ENCODE peak calls at places on chromosome 16, in nine cellular contexts. X is HL-60; O is cardiac fibroblast; U is activated gamma-delta T cell treated with Interleukin-2 at 50 U/mL for 16 hours; I is dermis blood vessel endothelial cell; L is activated T-helper 1 cell treated with Interleukin-2 at 50 U/mL for 16 hours; Y is AG08395; J is HEK293T; C is activated CD4-positive, alpha-beta T cell treated with anti-CD3 and anti-CD28 coated beads, Interleukin-2, amount 50 U/mL, for 1 hour. V is an unnamed sample.

GRCh38 chr16:28984619-28985135 is at the start of gene LAT:
- DNase-seq in X (no peak), O (no peak), U (peak), I (peak), L (peak), Y (no peak), J (no peak), C (peak), V (no peak)

GRCh38 chr16:22813223-22813945 is 578 bp upstream of the HS3ST2 start:
- DNase-seq in X (peak), O (peak), U (no peak), I (peak), L (no peak), Y (peak), J (peak), C (no peak), V (peak)

GRCh38 chr16:58201163-58201562 is 3.3 kb upstream of the CSNK2A2 start:
- DNase-seq in X (no peak), O (no peak), U (no peak), I (no peak), L (no peak), Y (no peak), J (no peak), C (no peak), V (no peak)

GRCh38 chr16:88533945-88534641 is 36.1 kb upstream of the ZC3H18 start:
- DNase-seq in X (no peak), O (peak), U (peak), I (peak), L (peak), Y (peak), J (peak), C (peak), V (peak)

GRCh38 chr16:7268182-7268581 is 64.5 kb upstream of the RBFOX1 start:
- DNase-seq in X (no peak), O (peak), U (no peak), I (peak), L (no peak), Y (no peak), J (peak), C (no peak), V (peak)

GRCh38 chr16:73036074-73036826 is 11.7 kb downstream of the ZFHX3 start:
- DNase-seq in X (no peak), O (no peak), U (no peak), I (no peak), L (no peak), Y (no peak), J (no peak), C (no peak), V (no peak)

GRCh38 chr16:14377326-14377725 is 252.7 kb downstream of the PARN start:
- DNase-seq in X (no peak), O (peak), U (no peak), I (no peak), L (no peak), Y (no peak), J (no peak), C (no peak), V (no peak)

GRCh38 chr16:557463-558297 is 2.5 kb upstream of the PRR35 start:
- DNase-seq in X (no peak), O (no peak), U (no peak), I (no peak), L (no peak), Y (no peak), J (no peak), C (no peak), V (no peak)

GRCh38 chr16:89090182-89090630 is 3.4 kb upstream of the ACSF3 start:
- DNase-seq in X (no peak), O (no peak), U (no peak), I (no peak), L (no peak), Y (no peak), J (no peak), C (no peak), V (no peak)

GRCh38 chr16:66324785-66325184 is 41.7 kb upstream of the CDH5 start:
- DNase-seq in X (no peak), O (peak), U (no peak), I (peak), L (no peak), Y (no peak), J (peak), C (no peak), V (peak)

GRCh38 chr16:21037736-21038135 is 112.9 kb downstream of the DNAH3 start:
- DNase-seq in X (no peak), O (no peak), U (no peak), I (no peak), L (no peak), Y (no peak), J (no peak), C (no peak), V (no peak)

GRCh38 chr16:13343981-13344380 is 442.6 kb downstream of the SHISA9 start:
- DNase-seq in X (no peak), O (no peak), U (no peak), I (no peak), L (no peak), Y (no peak), J (no peak), C (no peak), V (no peak)

GRCh38 chr16:82074019-82074558 is 39.0 kb downstream of the HSD17B2 start:
- DNase-seq in X (no peak), O (no peak), U (no peak), I (no peak), L (no peak), Y (no peak), J (no peak), C (no peak), V (no peak)

GRCh38 chr16:8611122-8611521 is 10.4 kb upstream of the METTL22 start:
- DNase-seq in X (no peak), O (no peak), U (no peak), I (no peak), L (no peak), Y (no peak), J (no peak), C (no peak), V (no peak)

GRCh38 chr16:57676624-57677085 is 8.5 kb downstream of the ADGRG3 start:
- DNase-seq in X (no peak), O (peak), U (no peak), I (no peak), L (no peak), Y (no peak), J (no peak), C (no peak), V (peak)

GRCh38 chr16:82004651-82005490 is 6.4 kb downstream of the SDR42E1 start:
- DNase-seq in X (no peak), O (no peak), U (no peak), I (peak), L (no peak), Y (no peak), J (no peak), C (no peak), V (no peak)

GRCh38 chr16:10577305-10578202 is 2.8 kb downstream of the EMP2 start:
- DNase-seq in X (no peak), O (no peak), U (no peak), I (no peak), L (no peak), Y (peak), J (no peak), C (no peak), V (peak)

GRCh38 chr16:84765606-84766580 is 53.9 kb upstream of the CRISPLD2 start:
- DNase-seq in X (no peak), O (no peak), U (no peak), I (no peak), L (no peak), Y (no peak), J (no peak), C (peak), V (no peak)

GRCh38 chr16:79838860-79839259 is 238.3 kb upstream of the MAF start:
- DNase-seq in X (no peak), O (no peak), U (no peak), I (no peak), L (no peak), Y (peak), J (no peak), C (no peak), V (no peak)

GRCh38 chr16:20611350-20611902 is 35.3 kb upstream of the ACSM2B start:
- DNase-seq in X (no peak), O (no peak), U (no peak), I (no peak), L (no peak), Y (no peak), J (no peak), C (no peak), V (no peak)

GRCh38 chr16:81657731-81658130 is 121.4 kb upstream of the PLCG2 start:
- DNase-seq in X (no peak), O (no peak), U (no peak), I (no peak), L (no peak), Y (no peak), J (no peak), C (no peak), V (no peak)

GRCh38 chr16:1068451-1068850 is 4.1 kb upstream of the SSTR5 start:
- DNase-seq in X (no peak), O (no peak), U (no peak), I (no peak), L (no peak), Y (no peak), J (no peak), C (no peak), V (no peak)